ENCODE peak calls at places on chromosomes 12 and 14, in four cellular contexts. E, A, K and N are unnamed samples.

GRCh38 chr12:89228466-89228865 is 123.8 kb downstream of the DUSP6 start:
- DNase-seq in E (no peak), A (no peak), K (no peak), N (no peak)

GRCh38 chr12:124770725-124771124 is 92.9 kb downstream of the SCARB1 start:
- DNase-seq in E (no peak), A (no peak), K (no peak), N (no peak)

GRCh38 chr12:55188974-55189556 is 31.8 kb upstream of the OR10A7 start:
- DNase-seq in E (peak), A (peak), K (peak), N (peak)

GRCh38 chr12:84313326-84313675 is 599.3 kb downstream of the SLC6A15 start:
- DNase-seq in E (no peak), A (no peak), K (no peak), N (no peak)

GRCh38 chr12:111438501-111438900 is 32.8 kb downstream of the SH2B3 start:
- DNase-seq in E (no peak), A (no peak), K (no peak), N (peak)

GRCh38 chr14:20873370-20874177 is 17.6 kb upstream of the RNASE3 start:
- DNase-seq in E (peak), A (peak), K (no peak), N (peak)

GRCh38 chr12:94205738-94206310 is 57.4 kb downstream of the PLXNC1 start:
- DNase-seq in E (no peak), A (no peak), K (no peak), N (no peak)

GRCh38 chr14:34064349-34064748 is 113.5 kb upstream of the EGLN3 start:
- DNase-seq in E (no peak), A (no peak), K (no peak), N (no peak)

GRCh38 chr12:31337952-31338351 is 12.0 kb upstream of the SINHCAF start:
- DNase-seq in E (no peak), A (peak), K (no peak), N (no peak)

GRCh38 chr12:31206038-31206670 is 119.8 kb downstream of the SINHCAF start:
- DNase-seq in E (no peak), A (no peak), K (no peak), N (peak)

GRCh38 chr14:77531071-77531470 is 32.5 kb upstream of the ISM2 start:
- DNase-seq in E (no peak), A (no peak), K (no peak), N (no peak)

GRCh38 chr14:105250986-105251385 is 2.7 kb downstream of the BTBD6 start:
- DNase-seq in E (no peak), A (no peak), K (no peak), N (no peak)

GRCh38 chr14:53953002-53953827 is 3.4 kb downstream of the BMP4 start:
- DNase-seq in E (peak), A (peak), K (no peak), N (peak)

GRCh38 chr14:48129472-48129871 is 454.1 kb upstream of the MDGA2 start:
- DNase-seq in E (no peak), A (no peak), K (no peak), N (no peak)

GRCh38 chr12:62859203-62859799 is 75.6 kb downstream of the PPM1H start:
- DNase-seq in E (no peak), A (no peak), K (no peak), N (no peak)

GRCh38 chr14:21868442-21869046 is 194.9 kb upstream of the OR4E1 start:
- DNase-seq in E (peak), A (peak), K (no peak), N (peak)

GRCh38 chr12:89873745-89874144 is 165.1 kb upstream of the ATP2B1 start:
- DNase-seq in E (no peak), A (no peak), K (no peak), N (peak)

GRCh38 chr14:52852810-52853521 is 61.6 kb upstream of the GNPNAT1 start:
- DNase-seq in E (no peak), A (peak), K (no peak), N (peak)

GRCh38 chr14:104788533-104788818 is 7.1 kb downstream of the AKT1 start:
- DNase-seq in E (no peak), A (no peak), K (no peak), N (no peak)

GRCh38 chr12:16880864-16881285 is 274.9 kb upstream of the LMO3 start:
- DNase-seq in E (no peak), A (no peak), K (no peak), N (no peak)

GRCh38 chr12:94640134-94640928 is 10.0 kb downstream of the TMCC3 start:
- DNase-seq in E (no peak), A (no peak), K (peak), N (no peak)

GRCh38 chr12:131836193-131836592 is 8.0 kb downstream of the MMP17 start:
- DNase-seq in E (no peak), A (no peak), K (no peak), N (peak)

GRCh38 chr12:47216150-47216677 is 136.5 kb upstream of the AMIGO2 start:
- DNase-seq in E (no peak), A (no peak), K (peak), N (no peak)

GRCh38 chr12:1773937-1774655 is 46.3 kb upstream of the LRTM2 start:
- DNase-seq in E (no peak), A (no peak), K (no peak), N (no peak)

GRCh38 chr12:53867216-53868012 is 71.2 kb upstream of the HOXC13 start:
- DNase-seq in E (peak), A (peak), K (no peak), N (no peak)

GRCh38 chr14:91396959-91397815 is 20.4 kb downstream of the CCDC88C start:
- DNase-seq in E (no peak), A (no peak), K (no peak), N (peak)

GRCh38 chr12:41101821-41102220 is 86.3 kb upstream of the PDZRN4 start:
- DNase-seq in E (no peak), A (no peak), K (no peak), N (no peak)

GRCh38 chr12:131389051-131390013 is 321.6 kb upstream of the SFSWAP start:
- DNase-seq in E (no peak), A (no peak), K (no peak), N (no peak)

GRCh38 chr12:93990832-93991748 is 157.3 kb upstream of the PLXNC1 start:
- DNase-seq in E (no peak), A (peak), K (no peak), N (no peak)

GRCh38 chr12:122067966-122068365 is 10.6 kb upstream of the MLXIP start:
- DNase-seq in E (no peak), A (no peak), K (peak), N (peak)

GRCh38 chr14:36027354-36027753 is 149.2 kb downstream of the PTCSC3 start:
- DNase-seq in E (no peak), A (no peak), K (no peak), N (no peak)
- TF ChIP-seq MYC in E (no peak), A (no peak), K (no peak), N (no peak)

GRCh38 chr12:44716681-44717080 is 159.4 kb downstream of the NELL2 start:
- DNase-seq in E (no peak), A (no peak), K (no peak), N (no peak)

GRCh38 chr12:44720265-44720664 is 155.8 kb downstream of the NELL2 start:
- DNase-seq in E (no peak), A (no peak), K (no peak), N (no peak)

DNA sequence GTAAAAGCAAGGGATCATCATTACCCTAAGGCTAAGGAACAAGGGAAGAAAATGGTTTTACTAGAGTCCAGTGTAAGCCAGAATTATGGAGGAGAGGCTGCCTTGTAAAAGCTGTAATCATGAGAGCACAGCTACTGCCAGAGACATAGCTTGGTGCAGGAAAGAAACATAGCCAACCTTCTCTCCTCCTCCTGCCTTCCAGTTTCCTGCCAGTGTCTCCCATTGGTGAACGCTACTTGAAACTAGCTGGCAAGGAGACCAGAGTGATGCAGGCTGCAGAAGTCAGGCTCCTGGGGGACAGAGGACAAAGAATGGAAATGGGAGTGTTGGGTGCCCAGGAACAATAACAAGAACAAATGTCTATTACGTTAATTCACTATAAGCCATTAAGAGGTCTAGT is 158.5 kb downstream of the NELL2 start:
- DNase-seq in E (no peak), A (no peak), K (no peak), N (no peak)
- TF ChIP-seq MYC in E (no peak), A (no peak), K (no peak), N (no peak)

DNA sequence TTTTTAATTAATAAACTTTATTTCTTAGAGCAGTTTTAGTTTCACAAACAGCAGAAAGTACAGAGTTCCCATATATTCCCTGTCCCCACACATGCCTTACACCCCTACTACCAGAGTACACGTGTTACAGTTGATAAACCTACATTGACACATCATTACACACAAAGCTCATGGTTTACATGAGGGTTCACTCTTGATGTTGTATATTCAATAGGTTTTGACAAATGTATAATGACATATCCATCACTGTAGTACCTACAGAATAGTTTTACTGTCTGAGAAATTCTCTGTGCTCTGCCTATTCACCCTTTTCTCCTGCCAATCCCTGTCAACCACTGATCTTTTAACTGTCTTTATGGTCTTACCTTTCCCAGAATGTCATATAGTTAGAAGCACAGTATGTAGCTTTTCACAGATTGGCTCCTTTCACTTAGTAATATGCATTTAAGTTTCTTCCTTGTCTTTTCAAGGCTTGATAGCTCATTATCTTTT is 15.1 kb upstream of the CCDC91 start:
- DNase-seq in E (no peak), A (no peak), K (no peak), N (no peak)
- TF ChIP-seq MYC in E (no peak), A (no peak), K (no peak), N (no peak)

GRCh38 chr14:28766505-28767238 is at the start of gene FOXG1:
- DNase-seq in E (no peak), A (no peak), K (no peak), N (no peak)
- TF ChIP-seq MYC in E (no peak), A (no peak), K (no peak), N (no peak)

GRCh38 chr12:23771230-23771949 is 178.1 kb downstream of the SOX5 start:
- DNase-seq in E (no peak), A (peak), K (no peak), N (no peak)
- TF ChIP-seq MYC in E (no peak), A (no peak), K (no peak), N (no peak)

GRCh38 chr12:14751987-14752386 is 51.3 kb downstream of the WBP11 start:
- DNase-seq in E (no peak), A (no peak), K (no peak), N (no peak)

GRCh38 chr12:14756331-14757143 is 46.7 kb downstream of the WBP11 start:
- DNase-seq in E (no peak), A (peak), K (no peak), N (no peak)
- TF ChIP-seq MYC in E (no peak), A (no peak), K (no peak), N (no peak)

GRCh38 chr14:67487937-67488893 is at the start of gene TMEM229B:
- DNase-seq in E (no peak), A (no peak), K (peak), N (no peak)
- TF ChIP-seq MYC in E (no peak), A (peak), K (peak), N (no peak)

GRCh38 chr12:44078273-44078672 is 242.4 kb downstream of the TMEM117 start:
- DNase-seq in E (no peak), A (no peak), K (no peak), N (no peak)
- TF ChIP-seq MYC in E (no peak), A (no peak), K (no peak), N (no peak)

DNA sequence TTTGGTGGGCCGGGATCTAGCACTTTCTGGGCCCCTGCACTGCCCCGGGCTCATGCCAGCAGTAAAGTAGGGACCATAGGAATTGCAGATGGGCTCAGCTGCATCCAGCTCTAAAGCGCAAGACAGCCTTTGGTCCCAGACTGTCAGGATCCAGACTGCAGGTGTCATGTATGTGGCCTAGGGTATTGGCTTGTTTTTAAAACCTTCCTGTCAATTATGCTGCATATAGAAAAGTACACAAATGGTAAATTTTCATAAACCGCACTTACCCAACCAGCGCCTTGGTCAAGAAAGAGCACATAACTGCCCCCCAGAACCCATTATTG is 6.3 kb downstream of the NR4A1 start:
- DNase-seq in E (no peak), A (no peak), K (no peak), N (no peak)
- TF ChIP-seq MYC in E (no peak), A (no peak), K (no peak), N (no peak)

GRCh38 chr14:36767603-36768281 is 106.1 kb downstream of the PAX9 start:
- DNase-seq in E (no peak), A (no peak), K (no peak), N (no peak)
- TF ChIP-seq MYC in E (no peak), A (no peak), K (no peak), N (no peak)